ENCODE peak calls at places on chromosomes 13 and 19, in ten cellular contexts. S is PC-3, C is hepatocyte, K is fibroblast of lung, E is Karpas-422, N is mesenchymal stem cell, A is neuronal stem cell, J is SK-N-SH, Z is PC-9, P is H1. O is an unnamed sample. For H3K4me1, the result is how much of the 10 kb centered on the place peaks cover.

GRCh38 chr13:80655778-80656518 is 315.0 kb upstream of the SPRY2 start:
- DNase-seq in P (no peak), N (no peak), Z (no peak), S (no peak), K (no peak), J (no peak), A (no peak), C (no peak), E (no peak), O (no peak)

GRCh38 chr19:51292971-51293370 is 18.5 kb upstream of the IGLON5 start:
- DNase-seq in J (no peak), P (no peak), C (no peak), A (no peak), Z (no peak), K (no peak), S (no peak), N (no peak), E (no peak), O (no peak)

GRCh38 chr19:41192574-41193419 is at the start of gene CYP2S1:
- DNase-seq in K (no peak), P (no peak), A (no peak), N (peak), S (peak), E (no peak), J (no peak), C (peak), Z (peak), O (no peak)

GRCh38 chr19:29806098-29806866 is 5.5 kb upstream of the CCNE1 start:
- DNase-seq in K (peak), P (no peak), J (peak), C (peak), E (peak), S (no peak), N (peak), Z (no peak), A (no peak), O (no peak)

GRCh38 chr19:42048992-42049391 is 21.0 kb downstream of the GRIK5 start:
- DNase-seq in P (no peak), N (peak), C (no peak), S (peak), E (no peak), A (no peak), J (no peak), K (no peak), Z (peak), O (no peak)

GRCh38 chr19:5954293-5954692 is 23.6 kb downstream of the RANBP3 start:
- DNase-seq in Z (no peak), P (no peak), J (no peak), S (no peak), C (no peak), A (no peak), N (peak), K (peak), E (no peak), O (no peak)

GRCh38 chr13:49567501-49567900 is 17.9 kb downstream of the RCBTB1 start:
- DNase-seq in P (no peak), Z (no peak), C (no peak), J (no peak), S (no peak), E (no peak), K (no peak), A (no peak), N (no peak), O (no peak)

GRCh38 chr13:65768545-65768944 is 1461.6 kb downstream of the PCDH9 start:
- DNase-seq in Z (peak), K (no peak), E (no peak), C (no peak), S (no peak), N (no peak), A (no peak), J (no peak), P (peak), O (no peak)

GRCh38 chr13:49811527-49811908 is 19.0 kb upstream of the KPNA3 start:
- DNase-seq in A (no peak), N (no peak), K (no peak), C (no peak), E (no peak), Z (no peak), S (no peak), P (no peak), J (no peak), O (no peak)

GRCh38 chr13:29131159-29131558 is 311.0 kb downstream of the MTUS2 start:
- DNase-seq in J (no peak), P (no peak), C (no peak), A (no peak), E (no peak), S (no peak), N (no peak), K (no peak), Z (no peak), O (no peak)

GRCh38 chr19:52221831-52222375 is 32.1 kb downstream of the PPP2R1A start:
- DNase-seq in Z (no peak), N (no peak), S (no peak), P (no peak), K (no peak), C (no peak), E (no peak), J (no peak), A (no peak), O (no peak)

GRCh38 chr13:21060063-21060826 is 1.1 kb downstream of the LATS2 start:
- DNase-seq in P (no peak), A (no peak), S (peak), N (peak), E (no peak), K (peak), Z (no peak), J (no peak), C (peak), O (no peak)

GRCh38 chr19:37966211-37967072 is 59.4 kb downstream of the SIPA1L3 start:
- DNase-seq in S (no peak), N (no peak), E (no peak), A (no peak), K (peak), C (no peak), J (no peak), Z (no peak), P (no peak), O (peak)

GRCh38 chr13:50448535-50448981 is 394.9 kb downstream of the DLEU7 start:
- DNase-seq in S (peak), J (no peak), K (no peak), C (no peak), Z (no peak), A (no peak), E (no peak), P (no peak), N (no peak), O (peak)

GRCh38 chr13:39510296-39510695 is 92.7 kb downstream of the LHFPL6 start:
- DNase-seq in J (no peak), A (no peak), N (no peak), C (no peak), Z (peak), K (no peak), P (no peak), E (no peak), S (no peak), O (no peak)

GRCh38 chr13:48808689-48809088 is 155.0 kb downstream of the CYSLTR2 start:
- DNase-seq in A (no peak), Z (no peak), K (peak), N (peak), P (no peak), C (peak), E (no peak), J (no peak), S (no peak), O (no peak)

GRCh38 chr19:615619-616018 is 17.7 kb downstream of the POLRMT start:
- DNase-seq in P (no peak), N (no peak), E (no peak), J (no peak), C (no peak), Z (no peak), S (no peak), A (no peak), K (no peak), O (no peak)

GRCh38 chr13:32021785-32022184 is 9.8 kb upstream of the FRY start:
- DNase-seq in Z (no peak), K (no peak), E (no peak), P (no peak), N (no peak), S (no peak), C (no peak), A (no peak), J (no peak), O (no peak)

GRCh38 chr13:114174529-114174941 is 4.5 kb upstream of the CFAP97D2 start:
- DNase-seq in C (no peak), A (no peak), E (no peak), J (no peak), Z (no peak), N (peak), K (no peak), S (no peak), P (no peak), O (no peak)

GRCh38 chr13:23695711-23696512 is 125.7 kb downstream of the TNFRSF19 start:
- DNase-seq in E (peak), C (no peak), K (no peak), Z (no peak), P (no peak), N (no peak), J (no peak), S (no peak), A (no peak), O (no peak)

GRCh38 chr13:40552895-40553294 is 113.5 kb downstream of the FOXO1 start:
- DNase-seq in E (no peak), C (no peak), P (no peak), N (no peak), S (no peak), A (no peak), Z (no peak), K (no peak), J (no peak), O (no peak)

GRCh38 chr13:72170571-72170970 is 303.6 kb upstream of the DACH1 start:
- DNase-seq in A (no peak), K (no peak), E (no peak), Z (no peak), C (no peak), P (no peak), N (no peak), J (no peak), S (no peak), O (no peak)

GRCh38 chr19:947707-948533 is 22.1 kb downstream of the ARID3A start:
- DNase-seq in A (no peak), S (no peak), P (no peak), K (no peak), E (peak), Z (no peak), C (peak), J (no peak), N (no peak), O (no peak)

GRCh38 chr13:44934724-44935123 is 54.5 kb downstream of the NUFIP1 start:
- DNase-seq in P (no peak), N (peak), C (no peak), J (no peak), Z (no peak), K (peak), E (no peak), A (no peak), S (peak), O (peak)

GRCh38 chr19:12035220-12036172 is at the start of gene ZNF433:
- DNase-seq in E (peak), J (peak), A (peak), P (peak), Z (peak), C (peak), N (peak), K (peak), S (peak), O (peak)

GRCh38 chr19:4130635-4131438 is 6.9 kb upstream of the MAP2K2 start:
- DNase-seq in J (no peak), A (no peak), Z (peak), K (peak), C (peak), N (peak), P (no peak), S (peak), E (no peak), O (no peak)

GRCh38 chr13:50129065-50129922 is 114.0 kb downstream of the KCNRG start:
- DNase-seq in N (peak), P (no peak), Z (no peak), A (peak), K (no peak), E (peak), J (no peak), S (no peak), C (no peak), O (no peak)

GRCh38 chr19:810077-810855 is 11.5 kb downstream of the PLPPR3 start:
- DNase-seq in S (no peak), J (no peak), N (no peak), C (no peak), E (no peak), P (no peak), K (no peak), Z (no peak), A (no peak), O (no peak)

GRCh38 chr13:70812481-70812880 is 704.2 kb upstream of the KLHL1 start:
- DNase-seq in Z (no peak), E (no peak), J (no peak), K (peak), S (peak), P (no peak), A (no peak), C (no peak), N (peak), O (no peak)

DNA sequence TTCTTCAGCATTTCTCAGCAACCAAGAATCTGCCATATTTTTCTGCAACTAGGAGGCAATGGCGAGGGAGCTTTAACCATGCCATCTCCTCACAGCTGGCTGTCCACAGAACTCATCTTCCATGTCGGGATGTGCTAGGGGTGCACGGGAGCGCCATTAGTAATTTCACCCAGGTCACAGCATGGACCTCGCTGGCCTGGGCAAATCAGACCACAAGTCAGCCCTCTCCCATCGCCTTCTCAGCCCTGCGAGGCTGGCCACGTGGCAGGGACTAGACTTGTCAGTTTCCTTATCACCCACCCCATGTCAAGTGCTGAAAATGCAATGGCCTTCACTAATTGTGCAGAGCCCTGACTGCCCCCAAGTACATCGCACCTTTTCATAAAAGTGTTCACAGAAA is 15.7 kb downstream of the COL4A1 start:
- DNase-seq in C (no peak), S (no peak), P (no peak), N (no peak), A (no peak), J (no peak), E (no peak), K (no peak), Z (no peak), O (no peak)
- H3K4me1 ChIP-seq in C (under half), S (under half), P (under half), N (under half), A (under half), J (under half), E (under half), K (under half), Z (under half), O (under half)

GRCh38 chr19:55392820-55393219 is 7.1 kb downstream of the RPL28 start:
- DNase-seq in A (no peak), N (no peak), Z (no peak), C (no peak), E (no peak), P (no peak), S (no peak), J (peak), K (no peak), O (no peak)
- H3K4me2 ChIP-seq in A (no peak), N (no peak), Z (no peak), C (no peak), E (no peak), P (peak), S (no peak), J (no peak), K (no peak), O (no peak)

GRCh38 chr19:39937094-39937493 is 2.7 kb upstream of the FCGBP start:
- DNase-seq in J (no peak), Z (no peak), C (no peak), S (no peak), E (no peak), A (no peak), P (no peak), N (no peak), K (no peak), O (no peak)
- H2AFZ ChIP-seq in J (no peak), Z (no peak), C (no peak), S (no peak), E (no peak), A (no peak), P (no peak), N (no peak), K (no peak), O (no peak)

DNA sequence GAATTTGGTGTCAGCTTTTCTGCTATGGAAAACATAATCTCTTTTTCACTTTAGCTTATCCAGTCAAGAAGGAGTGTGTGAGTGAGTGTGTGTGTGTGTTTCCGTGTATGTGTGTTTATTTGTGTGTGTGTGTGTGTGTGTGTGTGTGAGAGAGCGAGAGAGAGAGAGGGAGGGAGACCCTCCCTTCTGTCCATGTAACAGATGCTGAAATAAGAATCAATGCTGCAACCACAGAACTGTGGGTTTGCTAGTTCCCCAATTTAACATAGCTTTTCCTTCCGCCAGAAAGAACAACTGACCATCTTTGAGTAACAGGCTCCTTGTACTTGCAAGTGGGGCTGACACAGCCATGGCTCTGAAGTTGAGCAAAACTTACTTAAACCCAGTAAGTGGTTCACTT is 5.2 kb downstream of the LCP1 start:
- DNase-seq in C (no peak), K (no peak), Z (no peak), P (no peak), N (no peak), J (no peak), E (peak), A (no peak), S (no peak), O (no peak)
- H3K4me1 ChIP-seq in C (under half), K (under half), Z (under half), P (under half), N (under half), J (under half), E (half or more), A (under half), S (under half), O (under half)